ENCODE peak calls at places on chromosomes 13 and 19, in ten cellular contexts. F is tibial nerve, N is H1, E is sigmoid colon, G is suprapubic skin, C is A549, T is ovary, I is GM12878, W is transverse colon, S is HepG2. M is an unnamed sample.

GRCh38 chr13:73268306-73268705 is 209.5 kb downstream of the KLF5 start:
- DNase-seq in T (no peak), W (peak; percentile 38), G (no peak), N (no peak), I (no peak), F (no peak), E (no peak), S (no peak), C (no peak), M (no peak)

GRCh38 chr13:44902793-44903192 is 86.5 kb downstream of the NUFIP1 start:
- DNase-seq in G (no peak), S (no peak), C (no peak), W (no peak), N (no peak), I (no peak), E (no peak), F (no peak), T (no peak), M (no peak)

GRCh38 chr13:74133657-74134201 is 475 bp downstream of the KLF12 start:
- DNase-seq in C (peak; percentile 17), E (peak; percentile 95), I (peak; percentile 64), F (peak; percentile 69), T (peak; percentile 90), N (peak; percentile 80), S (peak; percentile 35), G (peak; percentile 89), W (peak; percentile 84), M (peak; percentile 73)

GRCh38 chr19:39021063-39021462 is 11.3 kb downstream of the FBXO27 start:
- DNase-seq in E (no peak), C (no peak), W (no peak), N (no peak), G (no peak), S (no peak), F (no peak), I (peak; percentile 48), T (no peak), M (no peak)

GRCh38 chr19:48341006-48341405 is 15.7 kb downstream of the EMP3 start:
- DNase-seq in N (no peak), F (no peak), W (no peak), T (no peak), C (no peak), I (no peak), G (no peak), E (no peak), S (no peak), M (no peak)

GRCh38 chr13:74134777-74135305 is 637 bp upstream of the KLF12 start:
- DNase-seq in I (no peak), F (peak; percentile 16), G (no peak), T (peak; percentile 51), N (peak; percentile 80), W (peak; percentile 75), C (peak; percentile 31), S (no peak), E (peak; percentile 74), M (peak; percentile 67)

GRCh38 chr13:47829684-47830083 is 171.4 kb downstream of the SUCLA2 start:
- DNase-seq in T (no peak), C (no peak), I (no peak), G (no peak), W (no peak), S (no peak), N (no peak), E (no peak), F (no peak), M (no peak)

GRCh38 chr13:40064154-40064713 is 408.8 kb downstream of the COG6 start:
- DNase-seq in G (no peak), C (no peak), S (peak; percentile 65), F (no peak), N (no peak), E (no peak), W (no peak), T (no peak), I (no peak), M (no peak)

GRCh38 chr13:59304596-59304995 is 859.1 kb downstream of the DIAPH3 start:
- DNase-seq in F (no peak), C (no peak), S (no peak), N (no peak), W (no peak), E (no peak), T (no peak), I (no peak), G (no peak), M (no peak)

GRCh38 chr13:59300347-59301165 is 863.2 kb downstream of the DIAPH3 start:
- DNase-seq in F (no peak), E (no peak), S (no peak), N (no peak), G (no peak), C (no peak), T (no peak), W (no peak), I (no peak), M (no peak)

GRCh38 chr13:59299584-59299983 is 864.1 kb downstream of the DIAPH3 start:
- DNase-seq in W (no peak), E (no peak), I (no peak), G (no peak), C (no peak), S (no peak), T (no peak), F (no peak), N (no peak), M (no peak)

GRCh38 chr13:59303433-59303832 is 860.3 kb downstream of the DIAPH3 start:
- DNase-seq in W (no peak), G (no peak), C (no peak), S (no peak), I (no peak), N (no peak), E (no peak), T (no peak), F (no peak), M (no peak)

GRCh38 chr13:59301166-59301551 is 862.6 kb downstream of the DIAPH3 start:
- DNase-seq in W (no peak), F (no peak), E (no peak), G (no peak), I (no peak), S (no peak), T (no peak), C (no peak), N (no peak), M (no peak)
- H3K4me3 ChIP-seq in W (no peak overlapping the region), F (no peak overlapping the region), E (no peak overlapping the region), G (no peak overlapping the region), I (no peak overlapping the region), S (no peak overlapping the region), T (no peak overlapping the region), C (no peak overlapping the region), N (no peak overlapping the region), M (no peak overlapping the region)

GRCh38 chr13:110330491-110331001 is 23.5 kb downstream of the COL4A2 start:
- DNase-seq in G (no peak), S (no peak), N (no peak), C (no peak), I (no peak), W (no peak), E (peak; percentile 66), F (no peak), T (no peak), M (no peak)

GRCh38 chr13:110332750-110333149 is 25.7 kb downstream of the COL4A2 start:
- DNase-seq in G (no peak), F (no peak), T (no peak), W (no peak), C (no peak), S (no peak), I (no peak), N (no peak), E (peak; percentile 40), M (no peak)

GRCh38 chr13:110329798-110330461 is 22.8 kb downstream of the COL4A2 start:
- DNase-seq in G (no peak), E (peak; percentile 63), I (no peak), W (no peak), F (no peak), S (no peak), T (no peak), N (no peak), C (no peak), M (no peak)

GRCh38 chr13:110329258-110329657 is 22.2 kb downstream of the COL4A2 start:
- DNase-seq in C (no peak), G (no peak), E (peak; percentile 52), N (no peak), W (no peak), I (no peak), F (no peak), S (no peak), T (no peak), M (no peak)

DNA sequence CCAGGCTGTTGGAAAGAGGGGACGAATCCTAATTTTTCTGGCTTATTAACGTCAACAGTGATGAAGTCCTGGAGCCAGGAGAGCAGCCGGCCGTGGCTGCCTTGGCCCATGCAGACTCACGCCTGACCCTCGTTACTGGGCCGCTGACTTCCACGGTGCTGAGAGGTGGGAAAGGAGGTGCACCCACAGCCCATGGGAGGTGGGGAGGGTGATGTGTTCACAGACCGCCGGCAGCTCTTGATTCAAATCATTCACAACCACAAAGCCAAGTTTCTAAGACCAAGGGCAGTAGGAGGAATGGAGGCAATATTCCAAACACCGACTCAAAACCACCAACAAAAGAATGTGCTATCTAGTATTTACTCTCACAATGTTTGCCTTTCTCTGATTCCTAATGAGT is 24.3 kb downstream of the COL4A2 start:
- DNase-seq in C (no peak), F (no peak), I (no peak), T (peak; percentile 50), W (no peak), N (no peak), E (peak; percentile 63), G (no peak), S (no peak), M (no peak)
- TF ChIP-seq EP300 in C (no peak), F (peak; percentile 37), I (no peak), T (no peak), W (no peak), N (no peak), E (no peak), G (no peak), S (no peak), M (no peak)

DNA sequence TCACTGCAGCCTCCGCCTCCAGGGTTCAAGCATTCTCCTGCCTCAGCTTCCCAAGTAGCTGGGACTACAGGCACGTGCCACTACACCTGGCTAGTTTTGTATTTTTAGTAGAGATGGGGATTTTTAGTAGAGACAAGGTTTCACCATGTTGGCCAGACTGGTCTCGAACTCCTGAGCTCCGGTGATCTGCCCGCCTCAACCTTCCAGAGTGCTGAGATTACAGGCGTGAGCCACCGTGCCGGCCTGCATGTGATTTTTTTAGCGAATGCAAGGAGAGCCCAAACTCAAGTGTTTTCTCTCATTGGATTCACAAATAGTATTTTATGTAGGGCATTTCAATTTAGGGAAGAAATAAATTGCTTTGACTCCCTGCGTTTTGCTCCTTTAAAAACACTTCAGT is 4.4 kb downstream of the ZMYM2 start:
- DNase-seq in S (no peak), C (no peak), I (no peak), T (no peak), E (no peak), F (no peak), W (no peak), N (no peak), G (no peak), M (no peak)
- H3K4me3 ChIP-seq in S (no peak overlapping the region), C (no peak overlapping the region), I (no peak overlapping the region), T (no peak overlapping the region), E (no peak overlapping the region), F (no peak overlapping the region), W (no peak overlapping the region), N (no peak overlapping the region), G (no peak overlapping the region), M (no peak overlapping the region)

DNA sequence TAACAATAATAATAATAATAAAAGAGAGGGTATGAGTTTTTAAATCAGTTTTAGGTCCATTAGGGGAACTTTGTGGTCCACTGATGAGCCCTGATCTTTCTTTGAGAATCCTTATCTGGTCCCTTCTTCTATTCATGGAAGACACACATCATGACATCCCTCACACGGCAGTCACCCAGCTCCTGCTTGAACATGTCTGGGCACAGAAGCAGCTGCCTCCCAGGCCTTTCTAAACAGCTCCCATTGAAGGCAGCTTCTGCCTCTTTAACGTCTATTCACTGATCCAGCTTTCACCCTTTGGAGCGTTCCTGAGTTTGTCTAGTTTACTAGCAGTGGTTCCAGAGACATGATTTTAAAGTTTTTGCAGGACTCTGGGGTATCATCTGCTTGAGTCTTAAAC is 42.6 kb upstream of the STK24 start:
- DNase-seq in E (no peak), N (peak; percentile 7), I (no peak), S (no peak), W (no peak), T (no peak), C (no peak), G (no peak), F (no peak), M (no peak)
- TF ChIP-seq EP300 in E (no peak), N (no peak), I (no peak), S (no peak), W (no peak), T (no peak), C (no peak), G (no peak), F (no peak), M (no peak)

M was measured in stomach.